ENCODE peak calls at places on chromosomes 6 and 20, in nine cellular contexts. E is heart right ventricle; U is GM12892; Z is stomach; H is iris pigment epithelial cell; L is stimulated activated CD4-positive, alpha-beta T cell treated with anti-CD3 and anti-CD28 coated beads, Interleukin-12 subunit alpha, Interleukin-12 subunit beta, amount 100 ng/mL, for 24 hours; S is T-helper 2 cell; I is spleen; O is progenitor cell of endocrine pancreas. N is an unnamed sample.

GRCh38 chr6:137848672-137849071 is 18.4 kb upstream of the TNFAIP3 start:
- DNase-seq in E (no peak), U (no peak), Z (no peak), H (peak), L (no peak), S (no peak), I (no peak), O (no peak), N (no peak)

GRCh38 chr6:36364669-36365479 is 22.6 kb downstream of the ETV7 start:
- DNase-seq in E (no peak), U (peak), Z (peak), H (peak), L (no peak), S (no peak), I (no peak), O (no peak), N (no peak)

GRCh38 chr6:159151266-159151855 is 17.8 kb upstream of the FNDC1 start:
- DNase-seq in E (peak), U (no peak), Z (peak), H (peak), L (no peak), S (no peak), I (no peak), O (no peak), N (peak)

GRCh38 chr6:148885154-148885870 is 138.5 kb downstream of the UST start:
- DNase-seq in E (no peak), U (no peak), Z (no peak), H (peak), L (no peak), S (no peak), I (no peak), O (no peak), N (no peak)

GRCh38 chr6:84762941-84763396 is 1.4 kb downstream of the TBX18 start:
- DNase-seq in E (no peak), U (no peak), Z (no peak), H (no peak), L (no peak), S (no peak), I (no peak), O (no peak), N (peak)

GRCh38 chr6:43292763-43293318 is 5.2 kb upstream of the SLC22A7 start:
- DNase-seq in E (no peak), U (no peak), Z (no peak), H (no peak), L (no peak), S (no peak), I (peak), O (no peak), N (no peak)

GRCh38 chr20:15942130-15942529 is 631.1 kb downstream of the KIF16B start:
- DNase-seq in E (no peak), U (no peak), Z (no peak), H (peak), L (no peak), S (no peak), I (no peak), O (no peak), N (no peak)

GRCh38 chr20:21175433-21175832 is 49.6 kb downstream of the KIZ start:
- DNase-seq in E (no peak), U (no peak), Z (no peak), H (no peak), L (no peak), S (no peak), I (no peak), O (no peak), N (no peak)

GRCh38 chr6:110534731-110535164 is 58.3 kb upstream of the SLC22A16 start:
- DNase-seq in E (no peak), U (no peak), Z (no peak), H (peak), L (no peak), S (no peak), I (no peak), O (no peak), N (no peak)

GRCh38 chr6:146914563-146915483 is 289.4 kb upstream of the STXBP5 start:
- DNase-seq in E (peak), U (no peak), Z (no peak), H (peak), L (no peak), S (no peak), I (no peak), O (no peak), N (peak)

GRCh38 chr20:23641936-23642751 is 4.4 kb upstream of the CST3 start:
- DNase-seq in E (no peak), U (no peak), Z (no peak), H (peak), L (no peak), S (no peak), I (no peak), O (no peak), N (no peak)

GRCh38 chr6:13141392-13141791 is 186.9 kb downstream of the TBC1D7 start:
- DNase-seq in E (no peak), U (no peak), Z (no peak), H (no peak), L (no peak), S (no peak), I (no peak), O (no peak), N (no peak)

GRCh38 chr6:163085861-163086562 is 328.5 kb upstream of the QKI start:
- DNase-seq in E (peak), U (no peak), Z (no peak), H (no peak), L (no peak), S (no peak), I (no peak), O (no peak), N (no peak)

GRCh38 chr20:48789781-48790544 is 37.8 kb downstream of the PREX1 start:
- DNase-seq in E (no peak), U (no peak), Z (no peak), H (no peak), L (no peak), S (no peak), I (no peak), O (no peak), N (no peak)

GRCh38 chr6:29747688-29748250 is 24.5 kb downstream of the HLA-F start:
- DNase-seq in E (no peak), U (peak), Z (no peak), H (no peak), L (no peak), S (no peak), I (no peak), O (no peak), N (no peak)

GRCh38 chr6:40722081-40722480 is 134.9 kb upstream of the LRFN2 start:
- DNase-seq in E (no peak), U (no peak), Z (no peak), H (peak), L (no peak), S (no peak), I (no peak), O (no peak), N (no peak)

GRCh38 chr6:132114201-132114860 is 163.2 kb upstream of the CCN2 start:
- DNase-seq in E (no peak), U (no peak), Z (no peak), H (no peak), L (no peak), S (no peak), I (no peak), O (no peak), N (no peak)

GRCh38 chr20:61658563-61658962 is 406.5 kb downstream of the CDH4 start:
- DNase-seq in E (no peak), U (no peak), Z (no peak), H (no peak), L (no peak), S (no peak), I (peak), O (no peak), N (no peak)

GRCh38 chr6:167841981-167842380 is 15.3 kb downstream of the AFDN start:
- DNase-seq in E (no peak), U (no peak), Z (no peak), H (no peak), L (no peak), S (no peak), I (no peak), O (no peak), N (no peak)

GRCh38 chr6:149347067-149347466 is 29.6 kb downstream of the TAB2 start:
- DNase-seq in E (no peak), U (no peak), Z (no peak), H (peak), L (no peak), S (no peak), I (no peak), O (no peak), N (no peak)

GRCh38 chr20:49615401-49616153 is 47.6 kb upstream of the PTGIS start:
- DNase-seq in E (peak), U (no peak), Z (peak), H (no peak), L (no peak), S (no peak), I (peak), O (no peak), N (peak)

GRCh38 chr6:8881663-8882062 is 446.3 kb upstream of the SLC35B3 start:
- DNase-seq in E (no peak), U (no peak), Z (no peak), H (no peak), L (no peak), S (no peak), I (no peak), O (no peak), N (no peak)

GRCh38 chr20:3340443-3340842 is 67.0 kb downstream of the DNAAF9 start:
- DNase-seq in E (peak), U (no peak), Z (peak), H (peak), L (no peak), S (no peak), I (peak), O (no peak), N (no peak)

GRCh38 chr6:116547358-116547757 is 1.9 kb upstream of the TRAPPC3L start:
- DNase-seq in E (no peak), U (no peak), Z (no peak), H (no peak), L (no peak), S (no peak), I (no peak), O (no peak), N (no peak)

GRCh38 chr6:144064831-144065668 is 30.3 kb downstream of the SF3B5 start:
- DNase-seq in E (no peak), U (no peak), Z (no peak), H (no peak), L (no peak), S (no peak), I (peak), O (no peak), N (no peak)

GRCh38 chr6:120122401-120122800 is 772.8 kb upstream of the MAN1A1 start:
- DNase-seq in E (no peak), U (no peak), Z (no peak), H (no peak), L (no peak), S (no peak), I (no peak), O (no peak), N (no peak)

GRCh38 chr6:129865013-129865412 is 3.9 kb upstream of the TMEM244 start:
- DNase-seq in E (no peak), U (no peak), Z (no peak), H (no peak), L (no peak), S (no peak), I (no peak), O (no peak), N (no peak)

GRCh38 chr20:63459070-63459380 is 13.4 kb downstream of the KCNQ2 start:
- DNase-seq in E (no peak), U (no peak), Z (no peak), H (no peak), L (no peak), S (no peak), I (no peak), O (no peak), N (no peak)

GRCh38 chr20:35040646-35041045 is 52.0 kb downstream of the TRPC4AP start:
- DNase-seq in E (no peak), U (no peak), Z (no peak), H (no peak), L (no peak), S (no peak), I (no peak), O (no peak), N (no peak)

GRCh38 chr6:66897576-66897975 is 1190.5 kb upstream of the EYS start:
- DNase-seq in E (no peak), U (no peak), Z (no peak), H (peak), L (no peak), S (no peak), I (no peak), O (no peak), N (no peak)

GRCh38 chr6:53042112-53042511 is 23.1 kb upstream of the FBXO9 start:
- DNase-seq in E (no peak), U (no peak), Z (no peak), H (peak), L (no peak), S (no peak), I (no peak), O (no peak), N (no peak)

GRCh38 chr6:88748141-88748540 is 215.3 kb downstream of the RNGTT start:
- DNase-seq in E (no peak), U (no peak), Z (no peak), H (peak), L (no peak), S (no peak), I (no peak), O (no peak), N (no peak)

GRCh38 chr6:149451361-149452061 is 33.3 kb downstream of the ZC3H12D start:
- DNase-seq in E (no peak), U (no peak), Z (no peak), H (no peak), L (no peak), S (no peak), I (peak), O (peak), N (no peak)

GRCh38 chr6:169965657-169966311 is 214.4 kb downstream of the ERMARD start:
- DNase-seq in E (no peak), U (no peak), Z (peak), H (no peak), L (no peak), S (no peak), I (peak), O (no peak), N (no peak)

GRCh38 chr20:26218301-26218700 is 521.6 kb upstream of the ZNF337 start:
- DNase-seq in E (no peak), U (no peak), Z (no peak), H (no peak), L (no peak), S (no peak), I (no peak), O (no peak), N (no peak)

GRCh38 chr6:127118505-127119360 is at the start of gene RSPO3:
- DNase-seq in E (no peak), U (peak), Z (peak), H (peak), L (no peak), S (no peak), I (peak), O (peak), N (no peak)

GRCh38 chr6:154156135-154156948 is 117.3 kb downstream of the OPRM1 start:
- DNase-seq in E (peak), U (no peak), Z (peak), H (peak), L (no peak), S (no peak), I (peak), O (no peak), N (peak)

GRCh38 chr20:2879148-2879547 is 5.9 kb downstream of the PTPRA start:
- DNase-seq in E (no peak), U (no peak), Z (no peak), H (peak), L (no peak), S (no peak), I (no peak), O (no peak), N (no peak)

GRCh38 chr6:4164456-4164855 is 29.1 kb upstream of the ECI2 start:
- DNase-seq in E (no peak), U (no peak), Z (no peak), H (no peak), L (no peak), S (no peak), I (no peak), O (no peak), N (no peak)

N was measured in SHP77.